ENCODE peak calls at places on chromosome 5, in four cellular contexts. O is DND-41, C is fibroblast of mammary gland, U is bronchial epithelial cell. G is an unnamed sample.

GRCh38 chr5:91136271-91136670 is 246.8 kb downstream of the ARRDC3 start:
- DNase-seq in C (no peak), O (no peak), U (peak; percentile 80), G (no peak)

GRCh38 chr5:34455096-34455495 is 201.0 kb upstream of the RAI14 start:
- DNase-seq in O (no peak), C (no peak), U (no peak), G (no peak)

GRCh38 chr5:120765189-120765588 is 301.1 kb downstream of the PRR16 start:
- DNase-seq in U (no peak), O (no peak), C (peak; percentile 90), G (no peak)

GRCh38 chr5:149303210-149303609 is 31.6 kb downstream of the AFAP1L1 start:
- DNase-seq in U (no peak), C (no peak), O (no peak), G (no peak)

GRCh38 chr5:170427672-170428236 is 38.6 kb upstream of the KCNMB1 start:
- DNase-seq in U (no peak), O (peak; percentile 75), C (peak; percentile 48), G (no peak)

GRCh38 chr5:57002959-57003485 is 51.1 kb upstream of the MIER3 start:
- DNase-seq in O (no peak), U (peak; percentile 63), C (no peak), G (no peak)

GRCh38 chr5:78560000-78560399 is 88.6 kb downstream of the LHFPL2 start:
- DNase-seq in U (no peak), O (no peak), C (no peak), G (no peak)

GRCh38 chr5:28301676-28302075 is 1263.3 kb upstream of the CDH9 start:
- DNase-seq in O (no peak), U (peak; percentile 87), C (peak; percentile 84), G (no peak)

GRCh38 chr5:79020861-79021561 is 35.9 kb upstream of the ARSB start:
- DNase-seq in C (peak; percentile 70), U (peak; percentile 67), O (peak; percentile 20), G (peak; percentile 8)

GRCh38 chr5:57402348-57402747 is 80.3 kb downstream of the ACTBL2 start:
- DNase-seq in U (no peak), O (no peak), C (no peak), G (no peak)

GRCh38 chr5:158351485-158352140 is 492.7 kb upstream of the CLINT1 start:
- DNase-seq in U (no peak), C (no peak), O (no peak), G (no peak)

GRCh38 chr5:9924614-9925013 is 294.5 kb upstream of the TAS2R1 start:
- DNase-seq in C (peak; percentile 88), U (peak; percentile 100), O (no peak), G (peak; percentile 35)

GRCh38 chr5:38783011-38783551 is 62.7 kb upstream of the OSMR start:
- DNase-seq in O (no peak), U (peak; percentile 46), C (peak; percentile 96), G (no peak)

GRCh38 chr5:23284656-23285055 is 222.8 kb upstream of the PRDM9 start:
- DNase-seq in C (no peak), O (no peak), U (no peak), G (no peak)

GRCh38 chr5:137072376-137073174 is 426.6 kb downstream of the SPOCK1 start:
- DNase-seq in U (peak; percentile 37), C (peak; percentile 62), O (no peak), G (no peak)

GRCh38 chr5:81268797-81269196 is 32.6 kb upstream of the ZCCHC9 start:
- DNase-seq in O (no peak), U (peak; percentile 90), C (peak; percentile 88), G (no peak)

GRCh38 chr5:180806351-180807011 is 3.9 kb upstream of the MGAT1 start:
- DNase-seq in O (no peak), U (no peak), C (no peak), G (no peak)

GRCh38 chr5:2704111-2704510 is 47.4 kb downstream of the IRX2 start:
- DNase-seq in O (no peak), C (no peak), U (no peak), G (no peak)

GRCh38 chr5:53430618-53431252 is 49.7 kb upstream of the FST start:
- DNase-seq in O (no peak), U (peak; percentile 73), C (peak; percentile 85), G (no peak)

GRCh38 chr5:149782018-149782899 is 52.1 kb downstream of the PPARGC1B start:
- DNase-seq in O (no peak), C (peak; percentile 28), U (no peak), G (no peak)

GRCh38 chr5:96157077-96157780 is 195.6 kb upstream of the ELL2 start:
- DNase-seq in C (no peak), U (peak; percentile 67), O (no peak), G (no peak)

GRCh38 chr5:17748196-17748595 is 113.9 kb downstream of the TAF11L14 start:
- DNase-seq in C (no peak), U (peak; percentile 61), O (no peak), G (no peak)

GRCh38 chr5:73395274-73395673 is 53.3 kb downstream of the FOXD1 start:
- DNase-seq in C (no peak), U (no peak), O (no peak), G (no peak)

GRCh38 chr5:115246361-115246991 is 16.2 kb downstream of the PGGT1B start:
- DNase-seq in O (no peak), C (peak; percentile 53), U (peak; percentile 54), G (no peak)

GRCh38 chr5:12743582-12743981 is 839.3 kb upstream of the CTNND2 start:
- DNase-seq in O (no peak), U (no peak), C (no peak), G (no peak)

GRCh38 chr5:130168211-130168610 is 263.9 kb downstream of the CHSY3 start:
- DNase-seq in O (no peak), U (peak; percentile 64), C (peak; percentile 79), G (no peak)

GRCh38 chr5:54063817-54064216 is 246.6 kb downstream of the ARL15 start:
- DNase-seq in U (no peak), C (peak; percentile 64), O (no peak), G (no peak)

GRCh38 chr5:80686757-80687156 is 32.0 kb upstream of the DHFR start:
- DNase-seq in O (no peak), C (peak; percentile 28), U (peak; percentile 15), G (no peak)

GRCh38 chr5:149544199-149544472 is 7.1 kb downstream of the CSNK1A1 start:
- DNase-seq in C (no peak), U (no peak), O (no peak), G (no peak)

GRCh38 chr5:44997506-44997905 is 188.8 kb downstream of the MRPS30 start:
- DNase-seq in U (no peak), C (no peak), O (no peak), G (no peak)

GRCh38 chr5:31485376-31486207 is 46.3 kb downstream of the DROSHA start:
- DNase-seq in O (no peak), U (no peak), C (no peak), G (no peak)

GRCh38 chr5:53871772-53872171 is 311.3 kb downstream of the NDUFS4 start:
- DNase-seq in U (no peak), C (no peak), O (no peak), G (no peak)

GRCh38 chr5:93589348-93589662 is 6.3 kb downstream of the NR2F1 start:
- DNase-seq in U (no peak), O (no peak), C (no peak), G (no peak)

GRCh38 chr5:14581891-14582796 is 552 bp downstream of the OTULINL start:
- DNase-seq in C (peak; percentile 13), O (peak; percentile 19), U (peak; percentile 21), G (no peak)

DNA sequence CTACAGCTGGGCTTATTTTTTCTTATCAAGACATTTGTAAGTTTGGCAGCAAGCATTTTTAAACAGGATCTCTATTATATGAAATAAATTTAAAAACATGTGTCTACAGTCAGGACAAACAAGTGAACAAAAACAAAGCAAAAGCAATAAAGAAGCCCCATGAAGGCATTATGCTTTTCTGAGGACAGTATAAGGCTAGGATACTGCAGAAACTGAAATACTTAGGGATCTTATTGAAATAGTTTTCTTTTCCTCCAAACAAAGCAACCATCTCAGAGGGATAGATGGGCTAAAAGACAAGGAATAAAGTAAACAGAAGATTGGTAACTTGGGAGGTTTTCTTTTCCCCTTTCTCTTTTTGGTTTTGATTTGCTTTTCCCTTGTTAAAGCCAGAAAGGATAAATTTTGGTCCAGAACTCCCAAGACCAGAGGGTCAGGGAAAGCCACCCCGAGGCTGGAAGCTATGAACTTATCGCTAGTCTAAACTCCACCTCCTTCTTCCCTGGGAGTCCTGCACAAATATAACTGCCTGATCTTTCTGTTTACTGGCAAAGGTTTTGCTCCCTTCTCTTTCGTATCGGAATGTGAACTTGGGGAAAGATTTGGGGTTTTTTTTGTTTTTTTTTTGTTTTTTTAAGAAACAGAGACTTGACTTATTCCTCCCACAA is 164.0 kb downstream of the GHR start:
- DNase-seq in U (no peak), C (no peak), O (no peak), G (no peak)
- H3K4me3 ChIP-seq in U (no peak overlapping the region), C (no peak overlapping the region), O (no peak overlapping the region), G (no peak overlapping the region)

GRCh38 chr5:76145945-76146344 is 62.8 kb downstream of the SV2C start:
- DNase-seq in O (no peak), U (peak; percentile 26), C (no peak), G (peak; percentile 18)
- TF ChIP-seq CTCF in O (peak; percentile 23), U (peak; percentile 19), C (no peak), G (peak; percentile 57)

DNA sequence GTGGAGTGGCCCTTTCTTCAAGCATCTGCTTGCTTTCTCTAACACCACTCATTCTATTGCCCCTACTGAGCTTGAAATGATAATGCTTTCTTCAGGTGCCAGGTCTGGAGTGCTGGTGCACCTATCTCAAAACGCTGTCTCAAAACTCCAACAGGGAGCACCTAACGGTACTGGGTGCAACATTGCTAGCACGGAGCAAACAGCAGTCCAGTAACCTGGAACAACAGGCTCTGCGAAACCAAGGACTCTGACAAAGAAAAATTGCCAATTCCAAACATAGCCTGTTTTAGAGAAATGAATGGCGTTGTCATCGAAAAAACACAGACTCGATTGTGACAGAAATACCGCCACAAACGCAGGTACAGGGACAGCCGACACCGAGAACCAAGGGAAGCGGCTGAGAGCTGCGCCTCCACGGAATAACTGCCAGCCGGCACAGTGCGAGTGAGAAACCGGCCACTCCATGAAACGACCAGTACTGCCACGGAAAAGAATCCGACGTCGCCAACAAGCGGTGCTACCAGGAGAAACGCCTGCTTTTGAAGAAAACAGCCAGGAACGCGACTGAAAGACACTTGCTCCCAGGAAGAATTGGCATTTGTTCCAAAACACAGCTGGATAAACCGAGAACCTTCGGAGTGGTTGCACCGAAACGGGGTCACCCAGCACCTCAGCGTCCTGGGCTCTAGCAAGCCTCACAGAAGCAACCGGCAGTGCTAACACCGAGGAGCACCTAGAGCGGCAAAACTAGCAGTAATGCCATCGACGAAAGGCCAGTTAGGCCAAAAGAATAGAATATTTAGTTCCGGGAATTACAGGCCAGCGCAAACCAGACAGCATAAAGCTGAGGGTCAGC is 3.0 kb downstream of the ANXA2R start:
- DNase-seq in O (no peak), U (no peak), C (no peak), G (no peak)
- H3K4me3 ChIP-seq in O (peak overlapping the region; percentile 71), U (no peak overlapping the region), C (no peak overlapping the region), G (no peak overlapping the region)

GRCh38 chr5:112691758-112692157 is 45.9 kb upstream of the APC start:
- DNase-seq in O (no peak), U (no peak), C (peak; percentile 60), G (no peak)
- TF ChIP-seq CTCF in O (peak; percentile 39), U (no peak), C (peak; percentile 56), G (peak; percentile 37)